ENCODE peak calls at places on chromosomes 3 and 15, in eight cellular contexts. S is coronary artery, W is PC-9, X is IMR-90, N is aorta, M is pancreas, J is upper lobe of right lung, Y is hepatocyte. E is an unnamed sample.

GRCh38 chr3:158847466-158847849 is 45.6 kb downstream of the MFSD1 start:
- DNase-seq in S (no peak), J (no peak), M (no peak), X (no peak), Y (no peak), N (no peak), W (no peak), E (no peak)

GRCh38 chr15:37765809-37766208 is 168.6 kb upstream of the TMCO5A start:
- DNase-seq in S (no peak), Y (peak), J (no peak), M (peak), N (no peak), X (peak), W (no peak), E (no peak)

GRCh38 chr3:152968388-152969024 is 133.6 kb downstream of the P2RY1 start:
- DNase-seq in M (no peak), J (no peak), W (no peak), X (no peak), S (no peak), Y (no peak), N (no peak), E (no peak)

GRCh38 chr15:67072442-67072841 is 7.0 kb downstream of the SMAD3 start:
- DNase-seq in Y (no peak), M (no peak), S (no peak), W (no peak), J (no peak), N (no peak), X (peak), E (no peak)

GRCh38 chr15:53535886-53536285 is 223.6 kb downstream of the WDR72 start:
- DNase-seq in W (no peak), N (no peak), M (no peak), Y (no peak), J (no peak), S (no peak), X (no peak), E (no peak)

GRCh38 chr3:33060609-33061337 is 36.2 kb downstream of the GLB1 start:
- DNase-seq in W (no peak), X (no peak), Y (peak), S (no peak), N (no peak), J (no peak), M (no peak), E (no peak)

GRCh38 chr3:150956376-150956775 is 16.2 kb downstream of the CLRN1 start:
- DNase-seq in M (no peak), X (peak), N (no peak), Y (peak), W (peak), S (no peak), J (no peak), E (no peak)

GRCh38 chr15:99282129-99282528 is 30.8 kb downstream of the LRRC28 start:
- DNase-seq in M (no peak), J (no peak), W (no peak), S (no peak), Y (no peak), N (no peak), X (no peak), E (no peak)

GRCh38 chr3:45105855-45106655 is 40.1 kb downstream of the CDCP1 start:
- DNase-seq in Y (no peak), S (no peak), X (peak), N (no peak), M (no peak), J (no peak), W (no peak), E (no peak)

GRCh38 chr3:150737874-150738679 is 24.9 kb downstream of the SIAH2 start:
- DNase-seq in N (no peak), X (peak), S (no peak), M (peak), J (no peak), Y (peak), W (peak), E (no peak)

GRCh38 chr3:53939081-53939582 is 47.5 kb upstream of the SELENOK start:
- DNase-seq in S (no peak), W (no peak), M (no peak), N (no peak), X (no peak), J (no peak), Y (no peak), E (no peak)

GRCh38 chr15:27820232-27820631 is 278.9 kb downstream of the OCA2 start:
- DNase-seq in W (no peak), X (peak), J (no peak), Y (no peak), S (no peak), M (no peak), N (no peak), E (no peak)

GRCh38 chr3:123723527-123724168 is 138.8 kb upstream of the HACD2 start:
- DNase-seq in Y (peak), M (peak), X (peak), N (no peak), S (no peak), W (peak), J (no peak), E (peak)

DNA sequence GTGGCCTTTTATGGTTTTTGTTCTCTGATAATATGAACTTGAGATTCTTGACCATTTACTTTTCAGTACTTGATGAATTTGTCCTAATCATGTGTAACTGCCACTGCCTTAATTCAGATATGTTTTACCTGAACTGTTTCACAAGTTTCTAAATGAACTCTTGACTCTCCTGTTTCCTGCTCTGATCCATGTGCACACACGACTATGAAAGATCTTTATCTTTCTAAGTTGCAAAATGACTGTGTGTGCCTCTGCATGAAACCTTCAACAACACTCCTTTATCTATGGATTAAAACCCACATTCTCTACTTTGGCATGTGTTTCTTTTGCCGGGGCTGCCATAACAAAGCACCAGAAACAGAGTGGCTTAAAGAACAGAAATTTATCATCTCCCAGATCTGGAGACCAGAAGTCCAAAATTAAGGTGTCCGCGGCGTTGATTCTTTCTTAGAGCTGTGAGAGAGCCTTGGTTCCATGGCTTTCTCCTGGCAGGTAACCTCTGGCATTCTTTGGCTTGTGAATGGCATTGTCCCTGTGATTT is 275.0 kb downstream of the ADAMTSL3 start:
- DNase-seq in X (no peak), W (no peak), N (no peak), J (no peak), S (no peak), Y (no peak), M (no peak), E (no peak)
- H3K27ac ChIP-seq in X (no peak), W (no peak), N (peak), J (no peak), S (no peak), Y (peak), M (peak), E (no peak)

GRCh38 chr3:181358555-181358954 is 353.2 kb upstream of the SOX2 start:
- DNase-seq in N (no peak), S (no peak), Y (no peak), X (no peak), W (no peak), J (no peak), M (no peak), E (no peak)

GRCh38 chr3:181358060-181358459 is 353.7 kb upstream of the SOX2 start:
- DNase-seq in S (no peak), Y (no peak), X (no peak), N (no peak), M (no peak), J (no peak), W (no peak), E (no peak)

GRCh38 chr3:181363231-181363630 is 348.5 kb upstream of the SOX2 start:
- DNase-seq in W (no peak), J (no peak), Y (no peak), X (no peak), N (no peak), M (no peak), S (no peak), E (no peak)

DNA sequence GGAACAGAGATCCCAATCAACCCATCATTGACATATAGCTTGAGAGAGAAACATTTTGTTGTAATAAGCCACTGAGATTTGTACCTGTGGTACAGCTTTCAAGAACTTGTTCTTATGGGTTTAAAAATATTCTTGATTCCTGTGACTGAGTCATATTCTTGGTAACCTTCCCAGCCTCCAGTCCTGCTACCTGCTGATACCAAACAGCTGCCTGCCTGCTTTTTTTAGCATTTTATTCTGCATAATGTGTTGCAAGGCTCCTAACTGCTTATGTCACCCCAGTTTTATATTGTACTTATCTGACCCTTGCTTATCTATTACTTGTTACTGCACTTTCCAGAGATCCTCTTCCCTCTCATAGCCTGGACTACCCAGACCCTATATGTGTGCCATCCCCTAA is 349.3 kb upstream of the SOX2 start:
- DNase-seq in N (no peak), M (no peak), S (no peak), Y (no peak), J (no peak), W (no peak), X (no peak), E (peak)
- H3K4me3 ChIP-seq in N (no peak), M (no peak), S (no peak), Y (no peak), J (no peak), W (no peak), X (no peak), E (no peak)

DNA sequence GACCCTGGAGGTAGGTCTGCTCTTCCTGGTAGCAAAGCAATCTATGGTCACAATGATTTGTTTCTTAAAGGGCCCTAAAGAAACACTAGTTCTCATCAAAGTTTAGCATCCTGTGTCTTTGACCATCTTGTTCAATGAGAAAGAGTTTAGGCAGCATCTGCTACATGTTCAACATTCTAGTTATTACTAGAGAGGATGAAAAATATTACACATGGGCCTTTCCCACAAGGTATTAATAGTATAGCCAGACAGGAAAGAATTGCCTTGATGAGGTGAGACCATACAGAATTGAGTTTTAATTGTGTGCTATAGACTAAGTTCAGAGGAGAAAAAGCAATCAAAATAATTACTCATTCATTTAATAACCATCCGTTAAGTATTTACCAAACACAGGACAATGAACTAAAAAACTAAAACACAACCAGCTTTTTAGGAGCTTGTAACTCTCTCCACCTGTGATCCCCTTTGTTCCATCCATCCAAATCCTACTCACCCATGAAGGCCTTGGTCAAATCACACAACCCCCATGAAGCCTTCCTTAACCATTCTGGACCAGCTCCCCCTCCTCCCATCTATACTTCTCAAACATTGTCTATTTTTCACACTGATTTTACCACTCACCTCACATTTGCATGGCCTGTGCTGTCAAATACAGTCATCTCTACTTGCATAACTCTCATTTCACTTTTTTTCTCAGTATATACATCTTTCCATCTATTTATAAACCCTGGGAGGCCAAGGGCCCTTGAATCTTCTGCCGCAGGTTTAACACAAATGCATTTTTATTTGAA is 122.9 kb downstream of the RORA start:
- DNase-seq in J (no peak), M (no peak), N (no peak), Y (no peak), X (no peak), W (no peak), S (no peak), E (no peak)
- H3K27ac ChIP-seq in J (no peak), M (no peak), N (no peak), Y (no peak), X (no peak), W (no peak), S (no peak), E (no peak)

GRCh38 chr3:95302044-95302443 is 1239.2 kb downstream of the NSUN3 start:
- DNase-seq in M (no peak), J (no peak), S (no peak), X (peak), Y (peak), N (no peak), W (peak), E (no peak)
- H3K4me3 ChIP-seq in M (no peak), J (no peak), S (no peak), X (no peak), Y (no peak), N (no peak), W (no peak), E (no peak)

GRCh38 chr3:188339410-188340295 is 185.7 kb downstream of the LPP start:
- DNase-seq in S (no peak), N (no peak), X (no peak), Y (no peak), W (no peak), J (no peak), M (no peak), E (no peak)

GRCh38 chr3:188337232-188337631 is 183.3 kb downstream of the LPP start:
- DNase-seq in W (no peak), M (no peak), J (no peak), S (no peak), N (no peak), X (no peak), Y (no peak), E (no peak)

GRCh38 chr3:188335656-188336055 is 181.7 kb downstream of the LPP start:
- DNase-seq in J (no peak), X (no peak), S (no peak), W (no peak), M (no peak), Y (no peak), N (no peak), E (no peak)

GRCh38 chr3:188336178-188336577 is 182.2 kb downstream of the LPP start:
- DNase-seq in J (no peak), M (no peak), S (no peak), Y (no peak), N (no peak), X (no peak), W (no peak), E (no peak)

GRCh38 chr3:188338081-188338480 is 184.1 kb downstream of the LPP start:
- DNase-seq in M (no peak), S (no peak), N (no peak), X (peak), J (no peak), Y (no peak), W (no peak), E (no peak)
- H3K27ac ChIP-seq in M (no peak), S (peak), N (no peak), X (no peak), J (no peak), Y (no peak), W (no peak), E (peak)